ENCODE peak calls at places on chromosome 21, in seven cellular contexts. F is A549, I is sigmoid colon, A is HepG2, B is upper lobe of left lung, Y is tibial nerve, E is ovary. D is an unnamed sample.

GRCh38 chr21:28663111-28663693 is 329.5 kb downstream of the LTN1 start:
- DNase-seq in F (no peak), I (no peak), A (no peak), B (no peak), Y (peak; percentile 5), E (no peak), D (no peak)

GRCh38 chr21:23009360-23009759 is 2011.2 kb downstream of the NCAM2 start:
- DNase-seq in F (no peak), I (no peak), A (no peak), B (no peak), Y (no peak), E (no peak), D (no peak)

GRCh38 chr21:26732442-26733221 is 112.6 kb downstream of the ADAMTS1 start:
- DNase-seq in F (no peak), I (no peak), A (peak; percentile 6), B (peak; percentile 44), Y (peak; percentile 71), E (peak; percentile 54), D (peak; percentile 21)

GRCh38 chr21:35833388-35833787 is 226.9 kb downstream of the SETD4 start:
- DNase-seq in F (no peak), I (no peak), A (no peak), B (no peak), Y (no peak), E (no peak), D (no peak)

GRCh38 chr21:34635307-34635706 is 20.4 kb upstream of the RCAN1 start:
- DNase-seq in F (no peak), I (no peak), A (no peak), B (no peak), Y (no peak), E (no peak), D (no peak)

GRCh38 chr21:34276711-34277425 is 86.9 kb upstream of the KCNE2 start:
- DNase-seq in F (no peak), I (no peak), A (no peak), B (no peak), Y (no peak), E (no peak), D (no peak)

GRCh38 chr21:15222711-15223110 is 157.9 kb upstream of the NRIP1 start:
- DNase-seq in F (no peak), I (no peak), A (no peak), B (no peak), Y (no peak), E (no peak), D (no peak)

GRCh38 chr21:46500224-46500861 is 41.7 kb downstream of the DIP2A start:
- DNase-seq in F (peak; percentile 30), I (no peak), A (peak; percentile 12), B (no peak), Y (no peak), E (no peak), D (no peak)

DNA sequence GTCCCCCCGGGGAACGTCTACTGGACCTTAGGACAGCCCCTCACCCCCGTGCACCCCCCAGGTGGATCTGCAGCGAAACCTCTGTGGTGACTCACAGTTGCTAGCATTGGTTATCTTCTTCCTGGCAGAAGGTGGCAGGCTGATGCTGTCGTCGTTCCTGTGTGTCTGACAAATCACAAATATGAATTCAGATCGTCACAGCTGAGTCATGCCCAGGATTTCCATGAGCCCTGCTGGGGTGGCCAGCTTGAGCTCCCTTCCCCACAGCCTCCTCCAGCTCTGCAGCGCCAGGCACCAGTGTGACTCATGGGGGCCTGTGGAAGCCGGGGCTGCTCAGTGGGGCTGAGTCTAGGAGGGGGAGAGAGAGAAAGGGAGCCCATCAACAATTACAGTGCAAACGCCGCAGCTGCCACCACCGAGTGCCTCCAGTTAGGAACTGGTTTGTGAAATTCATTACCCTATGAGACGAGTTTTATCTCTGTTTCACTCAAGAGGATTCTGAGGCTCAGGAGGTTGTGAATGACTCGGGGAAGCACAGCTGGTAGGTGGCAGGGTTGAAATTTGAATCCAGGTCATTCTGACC is 197.9 kb downstream of the DYRK1A start:
- DNase-seq in F (peak; percentile 68), I (peak; percentile 90), A (peak; percentile 60), B (peak; percentile 87), Y (peak; percentile 55), E (peak; percentile 66), D (peak; percentile 73)
- TF ChIP-seq EP300 in F (no peak), I (no peak), A (no peak), B (peak; percentile 38), Y (no peak), E (no peak), D (no peak)

DNA sequence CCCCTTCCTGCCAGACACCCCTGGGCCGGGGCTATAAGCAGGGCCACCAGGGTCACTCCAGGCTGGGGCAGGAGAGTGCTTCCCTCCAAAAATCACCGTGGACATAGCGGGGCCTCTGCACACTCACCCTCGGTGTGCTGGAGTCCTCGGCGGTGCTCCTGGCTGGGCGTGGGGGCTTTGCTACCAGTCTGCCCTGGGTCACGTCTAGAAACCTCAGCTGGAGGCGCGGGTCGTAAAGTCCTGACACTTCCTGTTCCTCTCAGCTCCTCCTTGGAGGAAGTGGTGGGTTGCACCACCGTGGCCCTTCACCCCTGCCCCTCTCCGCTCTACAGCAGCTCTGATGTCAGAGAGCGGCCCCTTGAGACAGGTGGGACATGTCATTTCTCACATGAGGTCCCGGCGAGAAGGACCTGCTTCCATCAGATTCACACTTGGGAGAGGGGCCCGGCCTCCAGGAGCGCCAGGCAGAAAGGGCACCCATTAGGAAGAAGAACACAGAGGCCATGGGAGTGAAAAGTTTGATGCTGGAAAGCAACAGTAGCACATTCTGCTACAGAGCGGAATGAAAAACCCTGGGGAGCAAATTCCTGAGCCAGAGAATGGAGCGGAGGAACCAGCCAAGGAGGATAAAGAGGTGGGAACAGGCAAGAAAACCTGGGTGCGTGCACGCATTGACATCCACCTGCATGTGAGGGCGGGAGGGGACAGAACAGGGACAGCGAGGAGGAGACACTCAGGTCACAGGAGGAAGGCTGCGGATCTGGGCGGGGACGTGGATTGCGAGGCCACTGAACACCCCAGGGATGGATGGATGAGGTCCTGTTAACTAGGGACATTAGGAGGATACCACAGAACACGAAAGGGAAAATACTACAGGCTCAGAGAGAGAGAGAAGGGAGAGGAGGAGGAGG is at the start of gene ITGB2:
- DNase-seq in F (no peak), I (no peak), A (no peak), B (peak; percentile 89), Y (no peak), E (no peak), D (peak; percentile 57)
- H3K4me3 ChIP-seq in F (no peak within 1 kb of the TSS), I (peak within 1 kb of the TSS; percentile 35), A (no peak within 1 kb of the TSS), B (peak within 1 kb of the TSS; percentile 38), Y (peak within 1 kb of the TSS; percentile 11), E (no peak within 1 kb of the TSS), D (peak within 1 kb of the TSS; percentile 22)

DNA sequence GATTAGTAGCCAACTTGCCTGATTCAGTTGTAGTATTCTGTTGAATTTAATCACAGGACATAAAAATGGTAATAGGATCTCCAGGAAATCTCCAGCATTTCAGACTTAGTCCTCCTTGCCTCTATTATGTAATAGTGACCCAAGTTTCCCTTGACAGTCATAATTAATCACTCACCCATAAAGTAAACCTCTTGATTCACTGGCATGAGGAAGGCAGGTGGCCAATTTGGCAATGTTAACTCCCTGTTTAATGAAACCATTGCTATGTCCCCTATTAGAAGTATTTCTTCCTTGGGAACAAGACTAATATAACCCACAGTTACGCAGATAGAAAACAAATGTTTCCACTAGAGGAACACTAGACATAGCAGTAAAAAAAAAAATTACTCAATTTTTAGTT is 604.8 kb upstream of the CXADR start:
- DNase-seq in F (no peak), I (peak; percentile 72), A (no peak), B (peak; percentile 47), Y (peak; percentile 36), E (no peak), D (no peak)
- TF ChIP-seq EP300 in F (no peak), I (peak; percentile 53), A (no peak), B (peak; percentile 61), Y (no peak), E (no peak), D (no peak)

GRCh38 chr21:45415188-45415942 is 10.4 kb downstream of the COL18A1 start:
- DNase-seq in F (no peak), I (peak; percentile 61), A (no peak), B (no peak), Y (no peak), E (peak; percentile 45), D (no peak)
- H3K4me3 ChIP-seq in F (no peak overlapping the region), I (no peak overlapping the region), A (no peak overlapping the region), B (no peak overlapping the region), Y (no peak overlapping the region), E (no peak overlapping the region), D (no peak overlapping the region)

D was measured in transverse colon.